ENCODE peak calls at places on chromosomes 11 and 22, in five cellular contexts. L, S, O, M and Y are unnamed samples. For H3K36me3, the result is how much of the 10 kb centered on the place peaks cover.

GRCh38 chr11:1741741-1742140 is 8.7 kb downstream of the IFITM10 start:
- DNase-seq in L (no peak), S (no peak), O (no peak), M (no peak), Y (no peak)

GRCh38 chr11:84552791-84553190 is 1074.4 kb downstream of the DLG2 start:
- DNase-seq in L (no peak), S (no peak), O (no peak), M (no peak), Y (no peak)

GRCh38 chr22:37294747-37295146 is 12.4 kb downstream of the CYTH4 start:
- DNase-seq in L (no peak), S (no peak), O (no peak), M (no peak), Y (no peak)

GRCh38 chr11:69121021-69121420 is 34.7 kb upstream of the SMIM38 start:
- DNase-seq in L (no peak), S (no peak), O (no peak), M (no peak), Y (no peak)

GRCh38 chr11:72267956-72268617 is 24.1 kb upstream of the PHOX2A start:
- DNase-seq in L (no peak), S (no peak), O (no peak), M (no peak), Y (no peak)

GRCh38 chr22:46956498-46957215 is 194.2 kb downstream of the TBC1D22A start:
- DNase-seq in L (no peak), S (no peak), O (no peak), M (no peak), Y (no peak)

GRCh38 chr11:4826425-4826824 is 5.3 kb downstream of the OR51F2 start:
- DNase-seq in L (no peak), S (no peak), O (no peak), M (no peak), Y (peak)

GRCh38 chr11:106276859-106277436 is 199.5 kb downstream of the AASDHPPT start:
- DNase-seq in L (no peak), S (no peak), O (peak), M (no peak), Y (no peak)

GRCh38 chr11:101128571-101129202 is 926 bp downstream of the PGR start:
- DNase-seq in L (no peak), S (no peak), O (no peak), M (no peak), Y (no peak)

GRCh38 chr11:78753297-78753696 is 178.6 kb upstream of the NARS2 start:
- DNase-seq in L (no peak), S (no peak), O (no peak), M (no peak), Y (no peak)

GRCh38 chr11:44842219-44842618 is 108.5 kb downstream of the TP53I11 start:
- DNase-seq in L (no peak), S (no peak), O (no peak), M (no peak), Y (no peak)

GRCh38 chr11:7577226-7577882 is 63.6 kb downstream of the PPFIBP2 start:
- DNase-seq in L (peak), S (no peak), O (no peak), M (no peak), Y (peak)

GRCh38 chr11:18727499-18728236 is 1.7 kb upstream of the IGSF22 start:
- DNase-seq in L (peak), S (peak), O (peak), M (peak), Y (peak)

GRCh38 chr11:61325649-61326414 is 7.1 kb downstream of the DDB1 start:
- DNase-seq in L (no peak), S (no peak), O (no peak), M (no peak), Y (peak)

GRCh38 chr11:69822676-69823494 is 3.7 kb upstream of the FGF3 start:
- DNase-seq in L (no peak), S (no peak), O (no peak), M (no peak), Y (no peak)

GRCh38 chr11:96464695-96465307 is 75.0 kb downstream of the JRKL start:
- DNase-seq in L (no peak), S (peak), O (peak), M (no peak), Y (no peak)

GRCh38 chr22:27642104-27642800 is 159.3 kb downstream of the MN1 start:
- DNase-seq in L (no peak), S (no peak), O (no peak), M (no peak), Y (no peak)

GRCh38 chr11:47257518-47258316 is at the start of gene NR1H3:
- DNase-seq in L (peak), S (no peak), O (peak), M (no peak), Y (peak)

GRCh38 chr22:37077802-37078448 is 26.4 kb downstream of the KCTD17 start:
- DNase-seq in L (peak), S (peak), O (peak), M (peak), Y (peak)

GRCh38 chr11:65879622-65880021 is at the start of gene CTSW:
- DNase-seq in L (no peak), S (peak), O (no peak), M (peak), Y (no peak)

GRCh38 chr11:111527279-111527678 is 12.7 kb downstream of the HOATZ start:
- DNase-seq in L (no peak), S (no peak), O (no peak), M (no peak), Y (no peak)

GRCh38 chr11:65506770-65507485 is 8.1 kb downstream of the MALAT1 start:
- DNase-seq in L (peak), S (peak), O (peak), M (peak), Y (peak)

GRCh38 chr22:23257889-23258825 is 77.8 kb downstream of the BCR start:
- DNase-seq in L (no peak), S (no peak), O (no peak), M (no peak), Y (no peak)

GRCh38 chr22:39938509-39938908 is 21.7 kb upstream of the TMA7B start:
- DNase-seq in L (no peak), S (peak), O (no peak), M (peak), Y (no peak)
- H3K4me3 ChIP-seq in L (no peak), S (peak), O (no peak), M (peak), Y (no peak)

GRCh38 chr11:121500717-121501116 is 48.0 kb upstream of the SORL1-AS1 start:
- DNase-seq in L (no peak), S (no peak), O (no peak), M (no peak), Y (no peak)
- H3K36me3 ChIP-seq in L (under half), S (half or more), O (half or more), M (under half), Y (under half)

DNA sequence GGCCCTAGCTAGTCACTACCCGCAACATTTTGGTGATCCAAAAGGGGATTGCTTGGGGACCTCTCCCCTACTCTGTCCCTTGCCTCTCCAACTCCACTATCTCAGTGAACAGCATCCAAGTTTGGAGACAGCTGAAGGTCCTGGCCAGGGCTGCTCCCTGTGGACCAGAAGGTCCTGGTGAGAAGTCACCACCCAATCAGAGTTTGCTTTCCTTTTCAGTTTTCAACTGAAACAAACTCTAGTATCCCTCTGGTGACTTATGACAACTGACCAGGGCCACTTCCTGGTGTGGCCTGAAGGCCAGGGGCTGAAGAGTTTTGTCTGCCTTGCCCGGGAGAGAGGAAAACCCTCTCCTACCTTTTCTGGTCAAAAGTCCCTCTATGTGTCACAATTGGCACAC is 5.1 kb downstream of the JAML start:
- DNase-seq in L (no peak), S (no peak), O (no peak), M (no peak), Y (no peak)
- H3K27ac ChIP-seq in L (no peak), S (no peak), O (no peak), M (no peak), Y (no peak)

GRCh38 chr11:64008283-64008931 is 22.2 kb downstream of the OTUB1 start:
- DNase-seq in L (no peak), S (no peak), O (no peak), M (no peak), Y (no peak)

GRCh38 chr11:64007160-64007628 is 21.0 kb downstream of the OTUB1 start:
- DNase-seq in L (no peak), S (no peak), O (peak), M (no peak), Y (no peak)

GRCh38 chr11:64009234-64009633 is 23.0 kb downstream of the OTUB1 start:
- DNase-seq in L (no peak), S (no peak), O (no peak), M (no peak), Y (no peak)

GRCh38 chr11:64006468-64006867 is 20.2 kb downstream of the OTUB1 start:
- DNase-seq in L (no peak), S (no peak), O (no peak), M (no peak), Y (no peak)

GRCh38 chr11:64007629-64008282 is 21.5 kb downstream of the OTUB1 start:
- DNase-seq in L (peak), S (no peak), O (no peak), M (no peak), Y (peak)
- H3K4me3 ChIP-seq in L (peak), S (peak), O (no peak), M (peak), Y (no peak)